ENCODE peak calls at places on chromosomes 3 and 15, in nine cellular contexts. O, J, Q, A, M, S, U, R and H are unnamed samples.

GRCh38 chr15:44207643-44208042 is 12.6 kb upstream of the FRMD5 start:
- DNase-seq in R (no peak), Q (no peak), J (no peak), A (no peak), O (no peak), M (no peak), U (peak), S (no peak), H (no peak)

GRCh38 chr3:193046369-193046768 is 128.7 kb upstream of the MB21D2 start:
- DNase-seq in S (no peak), Q (no peak), R (no peak), O (no peak), M (no peak), U (no peak), A (no peak), J (no peak), H (no peak)

GRCh38 chr15:70535071-70535954 is 228.0 kb downstream of the UACA start:
- DNase-seq in R (no peak), J (no peak), O (no peak), M (peak), A (peak), U (no peak), S (no peak), Q (peak), H (peak)

GRCh38 chr15:37106490-37107001 is 6.2 kb upstream of the MEIS2 start:
- DNase-seq in U (no peak), A (peak), O (peak), R (no peak), S (peak), J (no peak), Q (no peak), M (no peak), H (no peak)

GRCh38 chr3:154718716-154719115 is 288.7 kb upstream of the GPR149 start:
- DNase-seq in R (no peak), Q (no peak), S (no peak), U (no peak), M (no peak), A (no peak), J (no peak), O (no peak), H (no peak)

GRCh38 chr15:29849218-29849617 is 26.9 kb upstream of the TJP1 start:
- DNase-seq in Q (no peak), U (no peak), M (no peak), J (no peak), O (no peak), A (no peak), R (no peak), S (no peak), H (no peak)

GRCh38 chr3:169110633-169111032 is 552.9 kb downstream of the MECOM start:
- DNase-seq in A (no peak), M (no peak), U (no peak), O (no peak), S (no peak), Q (no peak), R (no peak), J (no peak), H (no peak)

GRCh38 chr3:71005797-71006321 is 577.7 kb downstream of the FOXP1 start:
- DNase-seq in R (no peak), A (no peak), M (no peak), O (no peak), U (no peak), S (no peak), J (no peak), Q (no peak), H (no peak)

GRCh38 chr15:72919936-72920455 is 132.3 kb upstream of the NEO1 start:
- DNase-seq in A (no peak), Q (no peak), J (no peak), S (no peak), M (no peak), O (no peak), U (no peak), R (no peak), H (no peak)

GRCh38 chr15:101489236-101489632 is 273 bp downstream of the PCSK6 start:
- DNase-seq in S (peak), A (peak), J (no peak), Q (no peak), O (peak), M (no peak), R (peak), U (no peak), H (no peak)

GRCh38 chr3:34357461-34357860 is 559.0 kb downstream of the PDCD6IP start:
- DNase-seq in J (no peak), A (no peak), S (no peak), Q (no peak), O (no peak), M (no peak), R (no peak), U (no peak), H (no peak)

GRCh38 chr3:48112813-48113212 is 75.4 kb downstream of the CDC25A start:
- DNase-seq in Q (no peak), A (no peak), M (no peak), O (no peak), R (no peak), U (no peak), S (no peak), J (no peak), H (no peak)

GRCh38 chr15:48279608-48280007 is 51.6 kb upstream of the DUT start:
- DNase-seq in U (no peak), R (no peak), M (no peak), Q (no peak), A (no peak), O (no peak), S (no peak), J (no peak), H (no peak)

GRCh38 chr15:70024521-70024920 is 73.2 kb downstream of the TLE3 start:
- DNase-seq in A (no peak), U (no peak), O (no peak), Q (no peak), S (peak), R (no peak), J (no peak), M (no peak), H (no peak)

GRCh38 chr3:174644287-174644686 is 214.8 kb upstream of the NAALADL2 start:
- DNase-seq in M (no peak), O (no peak), R (no peak), U (no peak), Q (no peak), S (no peak), J (no peak), A (no peak), H (no peak)

GRCh38 chr3:138898301-138898700 is 48.6 kb downstream of the FOXL2 start:
- DNase-seq in M (no peak), Q (no peak), A (no peak), O (no peak), J (no peak), S (no peak), U (no peak), R (no peak), H (no peak)